ENCODE peak calls at places on chromosomes 1 and 21, in seven cellular contexts. Z is adrenal gland, Y is sigmoid colon, E is neural progenitor cell, J is H9, O is NAMALWA, W is NCI-H748 treated with DMSO at 0.1 percent for 48 hours. V is an unnamed sample.

GRCh38 chr1:165849336-165850133 is 22.1 kb downstream of the UCK2 start:
- DNase-seq in J (no peak), Y (no peak), Z (no peak), O (no peak), E (no peak), W (no peak), V (no peak)

GRCh38 chr21:45401916-45402900 is 2.8 kb upstream of the COL18A1 start:
- DNase-seq in W (no peak), Z (no peak), E (no peak), J (no peak), Y (peak), O (no peak), V (no peak)

GRCh38 chr1:243471026-243471685 is 215.3 kb downstream of the SDCCAG8 start:
- DNase-seq in Y (no peak), E (peak), Z (no peak), W (no peak), J (no peak), O (no peak), V (no peak)

GRCh38 chr1:84506729-84507453 is 510 bp upstream of the GNG5 start:
- DNase-seq in J (no peak), Y (no peak), O (no peak), Z (no peak), W (no peak), E (no peak), V (no peak)

GRCh38 chr1:227883641-227884301 is 64.0 kb downstream of the WNT9A start:
- DNase-seq in O (no peak), E (no peak), W (no peak), Y (peak), Z (no peak), J (no peak), V (no peak)

GRCh38 chr1:19113362-19114092 is 96.5 kb downstream of the UBR4 start:
- DNase-seq in Z (peak), J (peak), O (peak), E (peak), W (no peak), Y (no peak), V (peak)

GRCh38 chr1:184113251-184113650 is 61.7 kb downstream of the TSEN15 start:
- DNase-seq in Z (no peak), E (no peak), O (no peak), J (no peak), W (no peak), Y (no peak), V (no peak)

GRCh38 chr1:22204989-22205913 is 62.4 kb upstream of the WNT4 start:
- DNase-seq in J (no peak), Z (peak), O (no peak), Y (no peak), E (no peak), W (no peak), V (no peak)

GRCh38 chr1:244662604-244663003 is 9.7 kb downstream of the DESI2 start:
- DNase-seq in W (no peak), Y (no peak), E (no peak), J (no peak), Z (no peak), O (peak), V (no peak)

GRCh38 chr1:230090194-230090711 is 23.2 kb downstream of the GALNT2 start:
- DNase-seq in Y (no peak), O (no peak), Z (no peak), E (no peak), W (no peak), J (no peak), V (no peak)

GRCh38 chr1:29394521-29394921 is 158.2 kb downstream of the PTPRU start:
- DNase-seq in W (no peak), Z (no peak), Y (no peak), E (no peak), J (no peak), O (no peak), V (no peak)

GRCh38 chr1:63189677-63190076 is 132.7 kb upstream of the FOXD3 start:
- DNase-seq in J (peak), Z (no peak), E (peak), O (peak), Y (no peak), W (peak), V (peak)

GRCh38 chr1:156845055-156845952 is 13.6 kb downstream of the INSRR start:
- DNase-seq in O (peak), Y (no peak), Z (no peak), J (peak), W (no peak), E (peak), V (no peak)

GRCh38 chr1:37137018-37137417 is 102.7 kb upstream of the GRIK3 start:
- DNase-seq in W (no peak), J (no peak), Y (no peak), O (no peak), Z (no peak), E (no peak), V (no peak)

GRCh38 chr1:15943515-15944307 is 32.2 kb downstream of the ZBTB17 start:
- DNase-seq in O (no peak), E (no peak), Y (no peak), J (no peak), Z (no peak), W (no peak), V (no peak)

GRCh38 chr1:168454211-168454815 is 89.5 kb downstream of the XCL2 start:
- DNase-seq in E (no peak), Y (no peak), O (no peak), W (no peak), Z (no peak), J (no peak), V (no peak)

GRCh38 chr1:21622466-21623315 is 46.5 kb downstream of the RAP1GAP start:
- DNase-seq in J (peak), E (peak), W (no peak), Z (no peak), O (no peak), Y (no peak), V (no peak)

GRCh38 chr1:34907487-34908090 is 21.9 kb downstream of the DLGAP3 start:
- DNase-seq in W (no peak), Z (no peak), J (no peak), E (peak), Y (no peak), O (peak), V (no peak)

GRCh38 chr1:29259802-29260441 is 23.6 kb downstream of the PTPRU start:
- DNase-seq in E (peak), Y (peak), W (no peak), Z (peak), J (peak), O (no peak), V (no peak)

GRCh38 chr1:53944469-53945182 is 873 bp downstream of the IFT25 start:
- DNase-seq in O (no peak), Z (no peak), Y (no peak), J (peak), E (no peak), W (no peak), V (no peak)

GRCh38 chr1:168465942-168466702 is 77.7 kb downstream of the XCL2 start:
- DNase-seq in W (peak), J (no peak), Y (peak), O (no peak), Z (no peak), E (no peak), V (peak)

GRCh38 chr1:206679738-206680211 is 4.9 kb upstream of the MAPKAPK2 start:
- DNase-seq in J (no peak), O (peak), E (no peak), Y (peak), W (no peak), Z (no peak), V (no peak)

V was measured in NCI-H1105 treated with DMSO at 0.1 percent for 48 hours.